ENCODE peak calls at places on chromosomes 1 and 21, in five cellular contexts. One of them, this sample, is unnamed.
A peak's percentile ranks its signal among the peaks of the same experiment; 100 is the strongest.

GRCh38 chr1:240666548-240667198 is 54.7 kb upstream of the GREM2 start:
- DNase-seq in mesendoderm: no peak
- DNase-seq in H9: no peak
- DNase-seq in H1: no peak
- DNase-seq in IMR-90: peak; percentile 36
- DNase-seq in this sample: no peak

GRCh38 chr1:118303534-118303933 is 118.5 kb upstream of the SPAG17 start:
- DNase-seq in H1: no peak
- DNase-seq in H9: no peak
- DNase-seq in mesendoderm: no peak
- DNase-seq in IMR-90: no peak
- DNase-seq in this sample: no peak

GRCh38 chr1:198655464-198656121 is 16.8 kb downstream of the PTPRC start:
- DNase-seq in H9: no peak
- DNase-seq in IMR-90: no peak
- DNase-seq in mesendoderm: no peak
- DNase-seq in H1: no peak
- DNase-seq in this sample: no peak

GRCh38 chr1:100799954-100800612 is 80.5 kb downstream of the VCAM1 start:
- DNase-seq in H1: no peak
- DNase-seq in IMR-90: peak; percentile 66
- DNase-seq in H9: no peak
- DNase-seq in mesendoderm: no peak
- DNase-seq in this sample: peak; percentile 41

GRCh38 chr1:45479039-45479748 is 11.8 kb downstream of the TESK2 start:
- DNase-seq in H1: no peak
- DNase-seq in IMR-90: no peak
- DNase-seq in H9: no peak
- DNase-seq in mesendoderm: no peak
- DNase-seq in this sample: no peak

GRCh38 chr1:161763522-161764098 is 2.5 kb upstream of the ATF6 start:
- DNase-seq in H1: no peak
- DNase-seq in mesendoderm: peak; percentile 47
- DNase-seq in IMR-90: no peak
- DNase-seq in H9: no peak
- DNase-seq in this sample: peak; percentile 29

GRCh38 chr1:245378352-245379144 is 223.8 kb downstream of the KIF26B start:
- DNase-seq in mesendoderm: peak; percentile 71
- DNase-seq in H1: no peak
- DNase-seq in IMR-90: no peak
- DNase-seq in H9: peak; percentile 46
- DNase-seq in this sample: no peak

GRCh38 chr1:177278626-177279390 is 108.0 kb downstream of the BRINP2 start:
- DNase-seq in IMR-90: peak; percentile 45
- DNase-seq in mesendoderm: peak; percentile 32
- DNase-seq in H1: no peak
- DNase-seq in H9: peak; percentile 46
- DNase-seq in this sample: peak; percentile 41

GRCh38 chr1:111476761-111477309 is 3.1 kb downstream of the C1orf162 start:
- DNase-seq in IMR-90: no peak
- DNase-seq in mesendoderm: no peak
- DNase-seq in H1: no peak
- DNase-seq in H9: no peak
- DNase-seq in this sample: no peak

GRCh38 chr1:37999434-38000232 is 5.7 kb downstream of the FHL3 start:
- DNase-seq in H9: peak; percentile 59
- DNase-seq in H1: peak; percentile 55
- DNase-seq in mesendoderm: peak; percentile 93
- DNase-seq in IMR-90: peak; percentile 66
- DNase-seq in this sample: peak; percentile 90

GRCh38 chr1:150272379-150272840 is at the start of gene C1orf54:
- DNase-seq in H9: peak; percentile 83
- DNase-seq in IMR-90: peak; percentile 72
- DNase-seq in H1: peak; percentile 75
- DNase-seq in mesendoderm: peak; percentile 84
- DNase-seq in this sample: peak; percentile 65

GRCh38 chr21:46178961-46179360 is 5.3 kb downstream of the SPATC1L start:
- DNase-seq in IMR-90: no peak
- DNase-seq in H9: no peak
- DNase-seq in H1: no peak
- DNase-seq in mesendoderm: no peak
- DNase-seq in this sample: no peak

GRCh38 chr1:35925741-35926140 is 5.2 kb upstream of the AGO3 start:
- DNase-seq in mesendoderm: no peak
- DNase-seq in H1: no peak
- DNase-seq in IMR-90: peak; percentile 92
- DNase-seq in H9: no peak
- DNase-seq in this sample: no peak

GRCh38 chr1:27005648-27006496 is 6.8 kb downstream of the TENT5B start:
- DNase-seq in H1: peak; percentile 62
- DNase-seq in H9: peak; percentile 73
- DNase-seq in IMR-90: no peak
- DNase-seq in mesendoderm: peak; percentile 37
- DNase-seq in this sample: no peak

GRCh38 chr1:88774151-88774556 is 90.1 kb downstream of the PKN2 start:
- DNase-seq in H9: peak; percentile 69
- DNase-seq in IMR-90: no peak
- DNase-seq in mesendoderm: peak; percentile 92
- DNase-seq in H1: no peak
- DNase-seq in this sample: no peak

GRCh38 chr1:229341811-229342304 is 989 bp downstream of the CCSAP start:
- DNase-seq in H9: no peak
- DNase-seq in mesendoderm: peak; percentile 49
- DNase-seq in IMR-90: peak; percentile 24
- DNase-seq in H1: no peak
- DNase-seq in this sample: peak; percentile 54

GRCh38 chr1:4937876-4938534 is 283.6 kb downstream of the AJAP1 start:
- DNase-seq in mesendoderm: no peak
- DNase-seq in H1: no peak
- DNase-seq in IMR-90: no peak
- DNase-seq in H9: no peak
- DNase-seq in this sample: no peak

GRCh38 chr21:33075128-33075527 is 5.2 kb downstream of the OLIG1 start:
- DNase-seq in mesendoderm: peak; percentile 86
- DNase-seq in H1: no peak
- DNase-seq in IMR-90: no peak
- DNase-seq in H9: peak; percentile 62
- DNase-seq in this sample: no peak

GRCh38 chr1:57265105-57265504 is 158.8 kb downstream of the DAB1 start:
- DNase-seq in mesendoderm: no peak
- DNase-seq in H1: no peak
- DNase-seq in IMR-90: no peak
- DNase-seq in H9: no peak
- DNase-seq in this sample: no peak

GRCh38 chr1:924619-925323 is 1.0 kb downstream of the SAMD11 start:
- DNase-seq in H1: peak; percentile 75
- DNase-seq in mesendoderm: peak; percentile 75
- DNase-seq in H9: peak; percentile 62
- DNase-seq in IMR-90: peak; percentile 36
- DNase-seq in this sample: peak; percentile 48

GRCh38 chr1:247297263-247298123 is 34.2 kb downstream of the ZNF496 start:
- DNase-seq in H9: peak; percentile 61
- DNase-seq in H1: no peak
- DNase-seq in mesendoderm: no peak
- DNase-seq in IMR-90: no peak
- DNase-seq in this sample: no peak

GRCh38 chr21:33380483-33380998 is 22.7 kb upstream of the IFNGR2 start:
- DNase-seq in H9: peak; percentile 67
- DNase-seq in mesendoderm: peak; percentile 89
- DNase-seq in H1: no peak
- DNase-seq in IMR-90: peak; percentile 96
- DNase-seq in this sample: peak; percentile 95

GRCh38 chr1:6472391-6472790 is 6.4 kb upstream of the TNFRSF25 start:
- DNase-seq in H1: peak; percentile 74
- DNase-seq in H9: no peak
- DNase-seq in mesendoderm: no peak
- DNase-seq in IMR-90: no peak
- DNase-seq in this sample: no peak

GRCh38 chr1:156571261-156571958 is 955 bp downstream of the IQGAP3 start:
- DNase-seq in mesendoderm: no peak
- DNase-seq in H9: no peak
- DNase-seq in H1: no peak
- DNase-seq in IMR-90: peak; percentile 96
- DNase-seq in this sample: peak; percentile 91

GRCh38 chr1:173489149-173489600 is 12.0 kb downstream of the PRDX6 start:
- DNase-seq in H9: peak; percentile 58
- DNase-seq in IMR-90: peak; percentile 20
- DNase-seq in mesendoderm: peak; percentile 85
- DNase-seq in H1: no peak
- DNase-seq in this sample: no peak

GRCh38 chr21:45724345-45724961 is 80.9 kb downstream of the PCBP3 start:
- DNase-seq in mesendoderm: peak; percentile 23
- DNase-seq in IMR-90: no peak
- DNase-seq in H9: no peak
- DNase-seq in H1: no peak
- DNase-seq in this sample: no peak

GRCh38 chr1:178540204-178540603 is 27.3 kb downstream of the TEX35 start:
- DNase-seq in IMR-90: peak; percentile 8
- DNase-seq in H9: no peak
- DNase-seq in mesendoderm: no peak
- DNase-seq in H1: no peak
- DNase-seq in this sample: no peak

GRCh38 chr21:27083144-27083543 is 116.3 kb upstream of the ADAMTS5 start:
- DNase-seq in H9: no peak
- DNase-seq in IMR-90: no peak
- DNase-seq in mesendoderm: no peak
- DNase-seq in H1: no peak
- DNase-seq in this sample: no peak

GRCh38 chr1:7262611-7263010 is 477.4 kb downstream of the CAMTA1 start:
- DNase-seq in H1: no peak
- DNase-seq in IMR-90: no peak
- DNase-seq in H9: no peak
- DNase-seq in mesendoderm: no peak
- DNase-seq in this sample: no peak

GRCh38 chr1:79568411-79568810 is 561.9 kb upstream of the ADGRL4 start:
- DNase-seq in mesendoderm: no peak
- DNase-seq in H9: no peak
- DNase-seq in H1: no peak
- DNase-seq in IMR-90: peak; percentile 51
- DNase-seq in this sample: peak; percentile 20

GRCh38 chr1:33234588-33234990 is 21.7 kb upstream of the ZNF362 start:
- DNase-seq in mesendoderm: peak; percentile 49
- DNase-seq in IMR-90: no peak
- DNase-seq in H9: no peak
- DNase-seq in H1: peak; percentile 44
- DNase-seq in this sample: no peak
- H3K4me1 ChIP-seq in mesendoderm: no peaks in the 10 kb centered on the region
- H3K4me1 ChIP-seq in IMR-90: peaks cover 3% of the 10 kb centered on the region
- H3K4me1 ChIP-seq in H9: peaks cover 2% of the 10 kb centered on the region
- H3K4me1 ChIP-seq in H1: peaks cover 6% of the 10 kb centered on the region
- H3K4me1 ChIP-seq in this sample: peaks cover 5% of the 10 kb centered on the region

DNA sequence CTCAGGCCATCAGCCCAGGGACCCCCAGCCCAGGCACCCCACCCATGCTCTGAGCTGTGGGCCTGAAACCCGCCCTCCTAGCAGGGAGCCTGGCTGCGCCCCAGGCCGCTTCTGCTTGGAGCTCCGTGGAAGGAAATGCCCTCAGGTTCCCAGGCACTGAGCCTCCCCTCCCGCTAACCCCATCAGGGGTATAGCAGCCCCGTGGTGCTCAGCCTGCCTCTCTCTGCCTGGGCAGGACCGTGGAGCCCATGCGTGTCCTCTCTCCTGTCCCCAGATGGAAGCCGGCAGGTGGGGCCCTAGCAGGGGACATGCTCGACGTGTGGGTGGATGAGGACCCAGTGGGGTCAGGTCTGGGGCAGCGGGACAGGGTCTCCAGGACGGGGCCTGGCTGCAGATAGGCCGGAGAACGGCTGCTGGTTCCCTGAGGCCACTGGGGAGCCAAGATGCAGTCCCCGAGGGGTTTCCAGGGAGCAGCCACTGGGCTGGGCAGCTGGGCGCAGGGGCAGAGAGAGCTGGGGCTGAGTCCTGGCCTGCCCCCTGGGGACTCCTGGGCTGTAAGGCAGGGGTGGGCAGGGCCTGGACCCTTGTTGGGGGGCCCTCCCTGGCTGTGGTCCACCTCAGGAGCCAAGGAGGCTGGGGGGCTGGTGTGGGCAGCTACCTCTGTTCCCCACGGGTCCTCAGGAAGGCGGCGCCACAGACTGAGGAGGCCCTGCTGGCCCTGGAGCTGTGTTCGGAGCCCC is 75.5 kb downstream of the MORN1 start:
- DNase-seq in mesendoderm: no peak
- DNase-seq in IMR-90: no peak
- DNase-seq in H1: no peak
- DNase-seq in H9: no peak
- DNase-seq in this sample: no peak
- H2BK15ac ChIP-seq in mesendoderm: no peak overlapping the region
- H2BK15ac ChIP-seq in IMR-90: no peak overlapping the region
- H2BK15ac ChIP-seq in H1: peak overlapping the region; percentile 46
- H2BK15ac ChIP-seq in H9: no peak overlapping the region
- H2BK15ac ChIP-seq in this sample: peak overlapping the region; percentile 98

GRCh38 chr1:155451199-155451598 is 111.4 kb downstream of the ASH1L start:
- DNase-seq in H1: no peak
- DNase-seq in H9: no peak
- DNase-seq in mesendoderm: no peak
- DNase-seq in IMR-90: no peak
- DNase-seq in this sample: no peak

GRCh38 chr1:155455588-155456195 is 106.9 kb downstream of the ASH1L start:
- DNase-seq in H9: no peak
- DNase-seq in IMR-90: peak; percentile 46
- DNase-seq in H1: no peak
- DNase-seq in mesendoderm: no peak
- DNase-seq in this sample: peak; percentile 41

GRCh38 chr1:155457237-155457636 is 105.4 kb downstream of the ASH1L start:
- DNase-seq in IMR-90: no peak
- DNase-seq in H1: no peak
- DNase-seq in mesendoderm: no peak
- DNase-seq in H9: no peak
- DNase-seq in this sample: no peak

GRCh38 chr1:155453141-155453540 is 109.5 kb downstream of the ASH1L start:
- DNase-seq in H1: no peak
- DNase-seq in IMR-90: no peak
- DNase-seq in H9: no peak
- DNase-seq in mesendoderm: no peak
- DNase-seq in this sample: no peak

GRCh38 chr1:155454096-155454495 is 108.5 kb downstream of the ASH1L start:
- DNase-seq in IMR-90: peak; percentile 87
- DNase-seq in H9: no peak
- DNase-seq in mesendoderm: no peak
- DNase-seq in H1: no peak
- DNase-seq in this sample: no peak
- H3K4me1 ChIP-seq in IMR-90: peaks cover 2% of the 10 kb centered on the region
- H3K4me1 ChIP-seq in H9: no peaks in the 10 kb centered on the region
- H3K4me1 ChIP-seq in mesendoderm: no peaks in the 10 kb centered on the region
- H3K4me1 ChIP-seq in H1: no peaks in the 10 kb centered on the region
- H3K4me1 ChIP-seq in this sample: no peaks in the 10 kb centered on the region

DNA sequence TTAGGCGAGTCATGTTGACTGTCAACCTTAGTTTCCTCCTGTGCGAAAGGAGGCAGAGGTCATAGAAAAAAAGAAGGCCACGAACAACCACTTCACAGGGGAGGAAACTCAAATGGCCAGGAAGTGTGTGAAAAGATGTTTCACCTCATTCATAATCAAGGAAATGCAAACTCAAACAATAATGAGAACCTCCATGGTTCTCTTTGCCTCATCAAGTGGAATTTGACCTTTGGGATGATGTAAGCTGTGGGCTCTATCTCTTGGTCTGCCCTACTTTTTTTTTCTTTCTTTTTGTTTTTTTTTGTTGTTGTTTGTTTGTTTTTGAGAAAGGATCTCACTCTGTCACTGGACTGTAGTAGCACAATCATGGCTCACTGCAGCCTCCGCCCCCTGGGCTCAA is 55.9 kb upstream of the GRHL3 start:
- DNase-seq in mesendoderm: no peak
- DNase-seq in IMR-90: no peak
- DNase-seq in H1: no peak
- DNase-seq in H9: no peak
- DNase-seq in this sample: no peak
- H2BK15ac ChIP-seq in mesendoderm: no peak overlapping the region
- H2BK15ac ChIP-seq in IMR-90: no peak overlapping the region
- H2BK15ac ChIP-seq in H1: no peak overlapping the region
- H2BK15ac ChIP-seq in H9: no peak overlapping the region
- H2BK15ac ChIP-seq in this sample: no peak overlapping the region